ENCODE peak calls at places on chromosomes 2 and 18, in seven cellular contexts. One of them, this sample, is unnamed.

GRCh38 chr18:59990121-59990818 is 90.5 kb downstream of the PMAIP1 start:
- DNase-seq in stromal cell of bone marrow: no peak
- DNase-seq in AG10803: no peak
- DNase-seq in choroid plexus epithelial cell: no peak
- DNase-seq in activated CD4-positive, alpha-beta T cell treated with anti-CD3 and anti-CD28 coated beads, Interleukin-2, amount 10 ng/mL, durations not matched to agents 24 days and 14 days: no peak
- DNase-seq in stimulated activated CD8-positive, alpha-beta memory T cell treated with anti-CD3 and anti-CD28 coated beads, Interleukin-4, amount 100 ng/mL, for 24 hours: no peak
- DNase-seq in germinal center: no peak
- DNase-seq in this sample: no peak

GRCh38 chr2:174873457-174873856 is 109.2 kb upstream of the CHRNA1 start:
- DNase-seq in stromal cell of bone marrow: no peak
- DNase-seq in AG10803: peak; percentile 85
- DNase-seq in choroid plexus epithelial cell: peak; percentile 43
- DNase-seq in activated CD4-positive, alpha-beta T cell treated with anti-CD3 and anti-CD28 coated beads, Interleukin-2, amount 10 ng/mL, durations not matched to agents 24 days and 14 days: no peak
- DNase-seq in stimulated activated CD8-positive, alpha-beta memory T cell treated with anti-CD3 and anti-CD28 coated beads, Interleukin-4, amount 100 ng/mL, for 24 hours: no peak
- DNase-seq in germinal center: no peak
- DNase-seq in this sample: no peak

GRCh38 chr18:77993188-77993981 is 743.7 kb downstream of the GALR1 start:
- DNase-seq in stromal cell of bone marrow: no peak
- DNase-seq in AG10803: no peak
- DNase-seq in choroid plexus epithelial cell: no peak
- DNase-seq in activated CD4-positive, alpha-beta T cell treated with anti-CD3 and anti-CD28 coated beads, Interleukin-2, amount 10 ng/mL, durations not matched to agents 24 days and 14 days: no peak
- DNase-seq in stimulated activated CD8-positive, alpha-beta memory T cell treated with anti-CD3 and anti-CD28 coated beads, Interleukin-4, amount 100 ng/mL, for 24 hours: no peak
- DNase-seq in germinal center: no peak
- DNase-seq in this sample: no peak

GRCh38 chr2:106972782-106973181 is 86.8 kb upstream of the ST6GAL2 start:
- DNase-seq in stromal cell of bone marrow: no peak
- DNase-seq in AG10803: peak; percentile 65
- DNase-seq in choroid plexus epithelial cell: peak; percentile 59
- DNase-seq in activated CD4-positive, alpha-beta T cell treated with anti-CD3 and anti-CD28 coated beads, Interleukin-2, amount 10 ng/mL, durations not matched to agents 24 days and 14 days: peak; percentile 16
- DNase-seq in stimulated activated CD8-positive, alpha-beta memory T cell treated with anti-CD3 and anti-CD28 coated beads, Interleukin-4, amount 100 ng/mL, for 24 hours: no peak
- DNase-seq in germinal center: no peak
- DNase-seq in this sample: no peak

GRCh38 chr2:128271186-128271890 is 47.3 kb downstream of the HS6ST1 start:
- DNase-seq in stromal cell of bone marrow: no peak
- DNase-seq in AG10803: no peak
- DNase-seq in choroid plexus epithelial cell: no peak
- DNase-seq in activated CD4-positive, alpha-beta T cell treated with anti-CD3 and anti-CD28 coated beads, Interleukin-2, amount 10 ng/mL, durations not matched to agents 24 days and 14 days: no peak
- DNase-seq in stimulated activated CD8-positive, alpha-beta memory T cell treated with anti-CD3 and anti-CD28 coated beads, Interleukin-4, amount 100 ng/mL, for 24 hours: no peak
- DNase-seq in germinal center: no peak
- DNase-seq in this sample: peak; percentile 49

GRCh38 chr2:36351291-36352023 is 4.1 kb upstream of the CRIM1 start:
- DNase-seq in stromal cell of bone marrow: no peak
- DNase-seq in AG10803: peak; percentile 64
- DNase-seq in choroid plexus epithelial cell: no peak
- DNase-seq in activated CD4-positive, alpha-beta T cell treated with anti-CD3 and anti-CD28 coated beads, Interleukin-2, amount 10 ng/mL, durations not matched to agents 24 days and 14 days: no peak
- DNase-seq in stimulated activated CD8-positive, alpha-beta memory T cell treated with anti-CD3 and anti-CD28 coated beads, Interleukin-4, amount 100 ng/mL, for 24 hours: no peak
- DNase-seq in germinal center: no peak
- DNase-seq in this sample: no peak

GRCh38 chr2:24382363-24383021 is 22.2 kb upstream of the ITSN2 start:
- DNase-seq in stromal cell of bone marrow: peak; percentile 53
- DNase-seq in AG10803: peak; percentile 66
- DNase-seq in choroid plexus epithelial cell: peak; percentile 83
- DNase-seq in activated CD4-positive, alpha-beta T cell treated with anti-CD3 and anti-CD28 coated beads, Interleukin-2, amount 10 ng/mL, durations not matched to agents 24 days and 14 days: peak; percentile 86
- DNase-seq in stimulated activated CD8-positive, alpha-beta memory T cell treated with anti-CD3 and anti-CD28 coated beads, Interleukin-4, amount 100 ng/mL, for 24 hours: peak; percentile 22
- DNase-seq in germinal center: peak; percentile 82
- DNase-seq in this sample: no peak

GRCh38 chr2:158781562-158781961 is 13.6 kb upstream of the DAPL1 start:
- DNase-seq in stromal cell of bone marrow: peak; percentile 91
- DNase-seq in AG10803: peak; percentile 60
- DNase-seq in choroid plexus epithelial cell: peak; percentile 70
- DNase-seq in activated CD4-positive, alpha-beta T cell treated with anti-CD3 and anti-CD28 coated beads, Interleukin-2, amount 10 ng/mL, durations not matched to agents 24 days and 14 days: no peak
- DNase-seq in stimulated activated CD8-positive, alpha-beta memory T cell treated with anti-CD3 and anti-CD28 coated beads, Interleukin-4, amount 100 ng/mL, for 24 hours: no peak
- DNase-seq in germinal center: no peak
- DNase-seq in this sample: no peak

GRCh38 chr2:240624011-240624949 is 1.0 kb upstream of the GPR35 start:
- DNase-seq in stromal cell of bone marrow: no peak
- DNase-seq in AG10803: no peak
- DNase-seq in choroid plexus epithelial cell: no peak
- DNase-seq in activated CD4-positive, alpha-beta T cell treated with anti-CD3 and anti-CD28 coated beads, Interleukin-2, amount 10 ng/mL, durations not matched to agents 24 days and 14 days: no peak
- DNase-seq in stimulated activated CD8-positive, alpha-beta memory T cell treated with anti-CD3 and anti-CD28 coated beads, Interleukin-4, amount 100 ng/mL, for 24 hours: no peak
- DNase-seq in germinal center: no peak
- DNase-seq in this sample: peak; percentile 67

GRCh38 chr2:359047-359446 is 71.2 kb upstream of the ALKAL2 start:
- DNase-seq in stromal cell of bone marrow: no peak
- DNase-seq in AG10803: no peak
- DNase-seq in choroid plexus epithelial cell: no peak
- DNase-seq in activated CD4-positive, alpha-beta T cell treated with anti-CD3 and anti-CD28 coated beads, Interleukin-2, amount 10 ng/mL, durations not matched to agents 24 days and 14 days: no peak
- DNase-seq in stimulated activated CD8-positive, alpha-beta memory T cell treated with anti-CD3 and anti-CD28 coated beads, Interleukin-4, amount 100 ng/mL, for 24 hours: no peak
- DNase-seq in germinal center: no peak
- DNase-seq in this sample: no peak

GRCh38 chr2:12109363-12110017 is 363.1 kb downstream of the LPIN1 start:
- DNase-seq in stromal cell of bone marrow: no peak
- DNase-seq in AG10803: no peak
- DNase-seq in choroid plexus epithelial cell: no peak
- DNase-seq in activated CD4-positive, alpha-beta T cell treated with anti-CD3 and anti-CD28 coated beads, Interleukin-2, amount 10 ng/mL, durations not matched to agents 24 days and 14 days: no peak
- DNase-seq in stimulated activated CD8-positive, alpha-beta memory T cell treated with anti-CD3 and anti-CD28 coated beads, Interleukin-4, amount 100 ng/mL, for 24 hours: no peak
- DNase-seq in germinal center: no peak
- DNase-seq in this sample: no peak

GRCh38 chr2:148909114-148909513 is 34.1 kb downstream of the KIF5C start:
- DNase-seq in stromal cell of bone marrow: no peak
- DNase-seq in AG10803: no peak
- DNase-seq in choroid plexus epithelial cell: peak; percentile 10
- DNase-seq in activated CD4-positive, alpha-beta T cell treated with anti-CD3 and anti-CD28 coated beads, Interleukin-2, amount 10 ng/mL, durations not matched to agents 24 days and 14 days: no peak
- DNase-seq in stimulated activated CD8-positive, alpha-beta memory T cell treated with anti-CD3 and anti-CD28 coated beads, Interleukin-4, amount 100 ng/mL, for 24 hours: no peak
- DNase-seq in germinal center: no peak
- DNase-seq in this sample: no peak

GRCh38 chr18:77088977-77089795 is 43.4 kb downstream of the MBP start:
- DNase-seq in stromal cell of bone marrow: no peak
- DNase-seq in AG10803: no peak
- DNase-seq in choroid plexus epithelial cell: no peak
- DNase-seq in activated CD4-positive, alpha-beta T cell treated with anti-CD3 and anti-CD28 coated beads, Interleukin-2, amount 10 ng/mL, durations not matched to agents 24 days and 14 days: no peak
- DNase-seq in stimulated activated CD8-positive, alpha-beta memory T cell treated with anti-CD3 and anti-CD28 coated beads, Interleukin-4, amount 100 ng/mL, for 24 hours: no peak
- DNase-seq in germinal center: no peak
- DNase-seq in this sample: peak; percentile 93

GRCh38 chr2:170425291-170425751 is 247.4 kb downstream of the MYO3B start:
- DNase-seq in stromal cell of bone marrow: peak; percentile 19
- DNase-seq in AG10803: peak; percentile 66
- DNase-seq in choroid plexus epithelial cell: peak; percentile 60
- DNase-seq in activated CD4-positive, alpha-beta T cell treated with anti-CD3 and anti-CD28 coated beads, Interleukin-2, amount 10 ng/mL, durations not matched to agents 24 days and 14 days: no peak
- DNase-seq in stimulated activated CD8-positive, alpha-beta memory T cell treated with anti-CD3 and anti-CD28 coated beads, Interleukin-4, amount 100 ng/mL, for 24 hours: no peak
- DNase-seq in germinal center: no peak
- DNase-seq in this sample: no peak

GRCh38 chr2:100923461-100924020 is 78.5 kb upstream of the RPL31 start:
- DNase-seq in stromal cell of bone marrow: no peak
- DNase-seq in AG10803: no peak
- DNase-seq in choroid plexus epithelial cell: no peak
- DNase-seq in activated CD4-positive, alpha-beta T cell treated with anti-CD3 and anti-CD28 coated beads, Interleukin-2, amount 10 ng/mL, durations not matched to agents 24 days and 14 days: no peak
- DNase-seq in stimulated activated CD8-positive, alpha-beta memory T cell treated with anti-CD3 and anti-CD28 coated beads, Interleukin-4, amount 100 ng/mL, for 24 hours: no peak
- DNase-seq in germinal center: no peak
- DNase-seq in this sample: no peak

GRCh38 chr2:14626873-14627272 is 5.6 kb upstream of the LRATD1 start:
- DNase-seq in stromal cell of bone marrow: no peak
- DNase-seq in AG10803: no peak
- DNase-seq in choroid plexus epithelial cell: no peak
- DNase-seq in activated CD4-positive, alpha-beta T cell treated with anti-CD3 and anti-CD28 coated beads, Interleukin-2, amount 10 ng/mL, durations not matched to agents 24 days and 14 days: no peak
- DNase-seq in stimulated activated CD8-positive, alpha-beta memory T cell treated with anti-CD3 and anti-CD28 coated beads, Interleukin-4, amount 100 ng/mL, for 24 hours: no peak
- DNase-seq in germinal center: no peak
- DNase-seq in this sample: no peak

GRCh38 chr18:68532328-68532885 is 182.5 kb downstream of the TMX3 start:
- DNase-seq in stromal cell of bone marrow: no peak
- DNase-seq in AG10803: no peak
- DNase-seq in choroid plexus epithelial cell: peak; percentile 23
- DNase-seq in activated CD4-positive, alpha-beta T cell treated with anti-CD3 and anti-CD28 coated beads, Interleukin-2, amount 10 ng/mL, durations not matched to agents 24 days and 14 days: no peak
- DNase-seq in stimulated activated CD8-positive, alpha-beta memory T cell treated with anti-CD3 and anti-CD28 coated beads, Interleukin-4, amount 100 ng/mL, for 24 hours: no peak
- DNase-seq in germinal center: no peak
- DNase-seq in this sample: no peak

GRCh38 chr2:152421521-152422367 is 86.8 kb downstream of the FMNL2 start:
- DNase-seq in stromal cell of bone marrow: peak; percentile 94
- DNase-seq in AG10803: peak; percentile 93
- DNase-seq in choroid plexus epithelial cell: peak; percentile 98
- DNase-seq in activated CD4-positive, alpha-beta T cell treated with anti-CD3 and anti-CD28 coated beads, Interleukin-2, amount 10 ng/mL, durations not matched to agents 24 days and 14 days: peak; percentile 60
- DNase-seq in stimulated activated CD8-positive, alpha-beta memory T cell treated with anti-CD3 and anti-CD28 coated beads, Interleukin-4, amount 100 ng/mL, for 24 hours: no peak
- DNase-seq in germinal center: no peak
- DNase-seq in this sample: peak; percentile 66

GRCh38 chr2:148994341-148994740 is 44.2 kb upstream of the LYPD6B start:
- DNase-seq in stromal cell of bone marrow: no peak
- DNase-seq in AG10803: no peak
- DNase-seq in choroid plexus epithelial cell: no peak
- DNase-seq in activated CD4-positive, alpha-beta T cell treated with anti-CD3 and anti-CD28 coated beads, Interleukin-2, amount 10 ng/mL, durations not matched to agents 24 days and 14 days: no peak
- DNase-seq in stimulated activated CD8-positive, alpha-beta memory T cell treated with anti-CD3 and anti-CD28 coated beads, Interleukin-4, amount 100 ng/mL, for 24 hours: no peak
- DNase-seq in germinal center: no peak
- DNase-seq in this sample: no peak

GRCh38 chr2:57448816-57449215 is 597.8 kb upstream of the VRK2 start:
- DNase-seq in stromal cell of bone marrow: no peak
- DNase-seq in AG10803: no peak
- DNase-seq in choroid plexus epithelial cell: peak; percentile 11
- DNase-seq in activated CD4-positive, alpha-beta T cell treated with anti-CD3 and anti-CD28 coated beads, Interleukin-2, amount 10 ng/mL, durations not matched to agents 24 days and 14 days: no peak
- DNase-seq in stimulated activated CD8-positive, alpha-beta memory T cell treated with anti-CD3 and anti-CD28 coated beads, Interleukin-4, amount 100 ng/mL, for 24 hours: no peak
- DNase-seq in germinal center: no peak
- DNase-seq in this sample: no peak

GRCh38 chr2:74384051-74384450 is 3.9 kb upstream of the DCTN1 start:
- DNase-seq in stromal cell of bone marrow: no peak
- DNase-seq in AG10803: peak; percentile 77
- DNase-seq in choroid plexus epithelial cell: peak; percentile 66
- DNase-seq in activated CD4-positive, alpha-beta T cell treated with anti-CD3 and anti-CD28 coated beads, Interleukin-2, amount 10 ng/mL, durations not matched to agents 24 days and 14 days: no peak
- DNase-seq in stimulated activated CD8-positive, alpha-beta memory T cell treated with anti-CD3 and anti-CD28 coated beads, Interleukin-4, amount 100 ng/mL, for 24 hours: no peak
- DNase-seq in germinal center: no peak
- DNase-seq in this sample: no peak

GRCh38 chr2:227534714-227535113 is 62.8 kb downstream of the AGFG1 start:
- DNase-seq in stromal cell of bone marrow: no peak
- DNase-seq in AG10803: no peak
- DNase-seq in choroid plexus epithelial cell: no peak
- DNase-seq in activated CD4-positive, alpha-beta T cell treated with anti-CD3 and anti-CD28 coated beads, Interleukin-2, amount 10 ng/mL, durations not matched to agents 24 days and 14 days: no peak
- DNase-seq in stimulated activated CD8-positive, alpha-beta memory T cell treated with anti-CD3 and anti-CD28 coated beads, Interleukin-4, amount 100 ng/mL, for 24 hours: no peak
- DNase-seq in germinal center: no peak
- DNase-seq in this sample: no peak

GRCh38 chr2:201116959-201117734 is 1.2 kb downstream of the CFLAR start:
- DNase-seq in stromal cell of bone marrow: peak; percentile 81
- DNase-seq in AG10803: peak; percentile 90
- DNase-seq in choroid plexus epithelial cell: peak; percentile 92
- DNase-seq in activated CD4-positive, alpha-beta T cell treated with anti-CD3 and anti-CD28 coated beads, Interleukin-2, amount 10 ng/mL, durations not matched to agents 24 days and 14 days: peak; percentile 86
- DNase-seq in stimulated activated CD8-positive, alpha-beta memory T cell treated with anti-CD3 and anti-CD28 coated beads, Interleukin-4, amount 100 ng/mL, for 24 hours: no peak
- DNase-seq in germinal center: peak; percentile 73
- DNase-seq in this sample: no peak